ENCODE peak calls at places on chromosomes 7 and 10, in nine cellular contexts. F is Ammon's horn; A is NCI-H1092 treated with DMSO at 0.1 percent for 48 hours; E is WTC11; O is kidney epithelial cell; X is stimulated activated CD4-positive, alpha-beta T cell treated with anti-CD3 and anti-CD28 coated beads, Interleukin-4, amount 100 ng/mL, for 4 hours; G is amniotic epithelial cell; J is CD8-positive, alpha-beta T cell; R is HuH-7.5. M is an unnamed sample.

GRCh38 chr10:7184660-7185366 is 226.0 kb downstream of the SFMBT2 start:
- DNase-seq in F (peak), A (no peak), E (no peak), O (no peak), X (no peak), G (no peak), J (no peak), R (no peak), M (no peak)

GRCh38 chr10:77016278-77016815 is 621.3 kb downstream of the KCNMA1 start:
- DNase-seq in F (no peak), A (no peak), E (no peak), O (no peak), X (no peak), G (no peak), J (no peak), R (no peak), M (no peak)

GRCh38 chr7:351256-351655 is 61.3 kb downstream of the FOXL3 start:
- DNase-seq in F (no peak), A (no peak), E (no peak), O (no peak), X (peak), G (no peak), J (peak), R (no peak), M (peak)

GRCh38 chr7:141550694-141551079 is 523 bp upstream of the AGK start:
- DNase-seq in F (peak), A (no peak), E (peak), O (no peak), X (no peak), G (no peak), J (no peak), R (peak), M (no peak)

GRCh38 chr7:32941996-32942782 is 15.1 kb upstream of the FKBP9 start:
- DNase-seq in F (peak), A (peak), E (peak), O (no peak), X (peak), G (peak), J (no peak), R (peak), M (peak)

GRCh38 chr7:85054306-85054705 is 132.6 kb downstream of the SEMA3D start:
- DNase-seq in F (no peak), A (no peak), E (no peak), O (no peak), X (no peak), G (no peak), J (no peak), R (no peak), M (no peak)

GRCh38 chr10:93333278-93333978 is 148.7 kb downstream of the MYOF start:
- DNase-seq in F (no peak), A (no peak), E (peak), O (no peak), X (no peak), G (no peak), J (no peak), R (no peak), M (no peak)

GRCh38 chr7:158924956-158925355 is 68.6 kb downstream of the DYNC2I1 start:
- DNase-seq in F (no peak), A (no peak), E (no peak), O (no peak), X (no peak), G (peak), J (no peak), R (no peak), M (no peak)

GRCh38 chr7:47291461-47292051 is 290.4 kb downstream of the TNS3 start:
- DNase-seq in F (no peak), A (no peak), E (no peak), O (peak), X (no peak), G (peak), J (no peak), R (no peak), M (no peak)

GRCh38 chr10:70319824-70320223 is 36.0 kb upstream of the NPFFR1 start:
- DNase-seq in F (no peak), A (no peak), E (no peak), O (no peak), X (no peak), G (no peak), J (no peak), R (no peak), M (no peak)

GRCh38 chr7:152615052-152615741 is 60.7 kb downstream of the XRCC2 start:
- DNase-seq in F (peak), A (peak), E (no peak), O (no peak), X (no peak), G (peak), J (no peak), R (no peak), M (no peak)

GRCh38 chr7:12123172-12123571 is 87.9 kb upstream of the TMEM106B start:
- DNase-seq in F (no peak), A (no peak), E (no peak), O (no peak), X (no peak), G (no peak), J (no peak), R (no peak), M (no peak)

GRCh38 chr7:41118490-41118889 is 584.4 kb downstream of the INHBA start:
- DNase-seq in F (no peak), A (no peak), E (no peak), O (no peak), X (no peak), G (no peak), J (no peak), R (no peak), M (no peak)

GRCh38 chr7:148368562-148368961 is 222.0 kb upstream of the C7orf33 start:
- DNase-seq in F (no peak), A (no peak), E (no peak), O (no peak), X (no peak), G (no peak), J (no peak), R (no peak), M (no peak)

GRCh38 chr10:73117976-73118743 is 7.9 kb downstream of the NUDT13 start:
- DNase-seq in F (no peak), A (no peak), E (no peak), O (no peak), X (no peak), G (peak), J (no peak), R (no peak), M (no peak)